ENCODE peak calls at places on chromosomes 5 and 9, in five cellular contexts. G is spleen, A is sigmoid colon, K is upper lobe of left lung, N is H1. J is an unnamed sample.

GRCh38 chr5:95262933-95263660 is 21.8 kb downstream of the MCTP1 start:
- DNase-seq in G (no peak), A (no peak), K (no peak), N (no peak), J (no peak)

GRCh38 chr5:149044453-149045117 is 18.3 kb downstream of the SH3TC2 start:
- DNase-seq in G (no peak), A (no peak), K (no peak), N (no peak), J (no peak)

GRCh38 chr5:129342796-129343195 is 117.3 kb upstream of the ADAMTS19 start:
- DNase-seq in G (no peak), A (no peak), K (no peak), N (no peak), J (no peak)

GRCh38 chr5:37900692-37901091 is 60.9 kb upstream of the GDNF start:
- DNase-seq in G (no peak), A (peak; percentile 67), K (no peak), N (no peak), J (no peak)

GRCh38 chr9:85013703-85014102 is 344.2 kb downstream of the NTRK2 start:
- DNase-seq in G (no peak), A (no peak), K (no peak), N (no peak), J (no peak)

GRCh38 chr9:31608881-31609280 is 775.6 kb upstream of the ACO1 start:
- DNase-seq in G (no peak), A (no peak), K (no peak), N (no peak), J (no peak)

GRCh38 chr5:84091400-84091799 is 293.3 kb downstream of the EDIL3 start:
- DNase-seq in G (no peak), A (no peak), K (no peak), N (no peak), J (no peak)

GRCh38 chr5:58261605-58262004 is 198.3 kb downstream of the PLK2 start:
- DNase-seq in G (no peak), A (no peak), K (no peak), N (no peak), J (no peak)

GRCh38 chr5:138489705-138490104 is 24.4 kb downstream of the EGR1 start:
- DNase-seq in G (no peak), A (no peak), K (no peak), N (no peak), J (no peak)

GRCh38 chr9:87343816-87344438 is 153.7 kb upstream of the DAPK1 start:
- DNase-seq in G (no peak), A (no peak), K (no peak), N (no peak), J (no peak)

GRCh38 chr9:36835271-36835996 is 198.6 kb downstream of the PAX5 start:
- DNase-seq in G (peak; percentile 87), A (peak; percentile 48), K (no peak), N (no peak), J (no peak)

GRCh38 chr5:143687604-143688003 is 124.4 kb upstream of the HMHB1 start:
- DNase-seq in G (no peak), A (no peak), K (no peak), N (no peak), J (no peak)

GRCh38 chr9:110476251-110476650 is 103.3 kb downstream of the SVEP1 start:
- DNase-seq in G (no peak), A (no peak), K (no peak), N (no peak), J (no peak)

GRCh38 chr5:54007822-54008777 is 302.3 kb downstream of the ARL15 start:
- DNase-seq in G (no peak), A (no peak), K (no peak), N (no peak), J (no peak)

GRCh38 chr9:36987891-36988290 is 46.2 kb downstream of the PAX5 start:
- DNase-seq in G (no peak), A (no peak), K (no peak), N (no peak), J (no peak)

GRCh38 chr9:132993511-132993939 is 15.0 kb downstream of the GFI1B start:
- DNase-seq in G (no peak), A (no peak), K (no peak), N (no peak), J (no peak)

GRCh38 chr5:168765220-168766037 is 186.3 kb upstream of the PANK3 start:
- DNase-seq in G (no peak), A (no peak), K (no peak), N (no peak), J (no peak)

GRCh38 chr9:119289740-119290139 is 79.5 kb downstream of the BRINP1 start:
- DNase-seq in G (no peak), A (no peak), K (peak; percentile 38), N (no peak), J (no peak)

GRCh38 chr9:83955985-83956287 is 24.1 kb downstream of the HNRNPK start:
- DNase-seq in G (no peak), A (no peak), K (peak; percentile 70), N (no peak), J (no peak)

GRCh38 chr9:122816163-122816867 is 12.1 kb downstream of the PDCL start:
- DNase-seq in G (peak; percentile 87), A (no peak), K (peak; percentile 44), N (no peak), J (no peak)

GRCh38 chr5:52693279-52693678 is 94.4 kb upstream of the ITGA1 start:
- DNase-seq in G (peak; percentile 75), A (peak; percentile 66), K (peak; percentile 34), N (no peak), J (no peak)

GRCh38 chr5:141513021-141513626 is 24.2 kb downstream of the PCDHGC5 start:
- DNase-seq in G (peak; percentile 86), A (no peak), K (peak; percentile 37), N (no peak), J (no peak)

GRCh38 chr9:84668204-84669007 is 1.1 kb upstream of the NTRK2 start:
- DNase-seq in G (peak; percentile 83), A (no peak), K (peak; percentile 39), N (peak; percentile 44), J (peak; percentile 64)

GRCh38 chr5:93874080-93874479 is 132.7 kb upstream of the POU5F2 start:
- DNase-seq in G (no peak), A (no peak), K (no peak), N (no peak), J (no peak)

GRCh38 chr5:140855772-140856674 is at the start of gene PCDHA10:
- DNase-seq in G (no peak), A (no peak), K (no peak), N (no peak), J (no peak)

GRCh38 chr9:135607401-135608293 is 31.7 kb downstream of the GLT6D1 start:
- DNase-seq in G (peak; percentile 65), A (peak; percentile 54), K (no peak), N (no peak), J (peak; percentile 49)

GRCh38 chr9:69548676-69549075 is 123.5 kb downstream of the APBA1 start:
- DNase-seq in G (no peak), A (no peak), K (no peak), N (no peak), J (no peak)

GRCh38 chr5:76081811-76082783 is 1.1 kb upstream of the SV2C start:
- DNase-seq in G (peak; percentile 74), A (no peak), K (no peak), N (no peak), J (no peak)

GRCh38 chr9:86827893-86828292 is 119.4 kb downstream of the GAS1 start:
- DNase-seq in G (no peak), A (no peak), K (no peak), N (no peak), J (no peak)

GRCh38 chr5:11385901-11386293 is 518.3 kb downstream of the CTNND2 start:
- DNase-seq in G (no peak), A (no peak), K (no peak), N (peak; percentile 71), J (no peak)

GRCh38 chr9:129312251-129312650 is 134.2 kb upstream of the IER5L start:
- DNase-seq in G (peak; percentile 29), A (peak; percentile 61), K (peak; percentile 7), N (no peak), J (peak; percentile 28)

GRCh38 chr5:59390074-59390659 is 503.4 kb downstream of the PDE4D start:
- DNase-seq in G (no peak), A (no peak), K (no peak), N (no peak), J (no peak)

GRCh38 chr5:115418788-115419187 is 122.3 kb upstream of the CCDC112 start:
- DNase-seq in G (no peak), A (no peak), K (peak; percentile 29), N (no peak), J (no peak)

GRCh38 chr5:125478599-125478998 is 732.2 kb upstream of the ZNF608 start:
- DNase-seq in G (no peak), A (no peak), K (peak; percentile 32), N (no peak), J (no peak)
- TF ChIP-seq POLR2A in G (no peak), A (no peak), K (no peak), N (no peak), J (no peak)

DNA sequence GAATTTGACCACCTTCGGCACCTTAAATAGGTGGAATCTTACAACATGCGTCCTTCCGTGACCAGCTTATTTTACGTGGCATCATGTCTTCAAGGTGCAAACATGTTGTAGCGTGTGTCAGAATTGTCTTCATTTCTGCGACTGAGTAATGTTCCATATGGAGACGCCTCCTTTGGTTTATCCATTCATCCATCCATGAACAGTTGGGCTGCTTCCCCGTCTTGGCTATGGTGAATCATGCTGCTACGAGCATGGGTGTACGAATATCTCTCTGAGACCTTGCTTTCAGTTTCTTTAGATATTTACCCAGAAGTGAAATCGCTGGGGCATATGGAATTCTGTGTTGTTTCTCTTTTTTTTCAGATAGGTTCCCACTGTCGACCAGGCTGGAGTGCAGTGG is 391.9 kb upstream of the IRX2 start:
- DNase-seq in G (no peak), A (no peak), K (no peak), N (no peak), J (no peak)
- TF ChIP-seq POLR2AphosphoS5 in G (no peak), A (no peak), K (no peak), N (no peak), J (no peak)

GRCh38 chr9:75333624-75334023 is 245.3 kb downstream of the OSTF1 start:
- DNase-seq in G (no peak), A (no peak), K (no peak), N (no peak), J (no peak)
- TF ChIP-seq CTCF in G (no peak), A (no peak), K (no peak), N (peak; percentile 25), J (no peak)

GRCh38 chr5:7926720-7927119 is 57.8 kb downstream of the MTRR start:
- DNase-seq in G (no peak), A (no peak), K (no peak), N (no peak), J (no peak)

GRCh38 chr5:7926296-7926695 is 57.3 kb downstream of the MTRR start:
- DNase-seq in G (no peak), A (no peak), K (no peak), N (no peak), J (no peak)

GRCh38 chr5:7927466-7928375 is 58.8 kb downstream of the MTRR start:
- DNase-seq in G (no peak), A (no peak), K (no peak), N (peak; percentile 47), J (no peak)
- TF ChIP-seq POLR2A in G (no peak), A (no peak), K (no peak), N (no peak), J (no peak)

GRCh38 chr5:175920506-175920865 is 47.6 kb downstream of the THOC3 start:
- DNase-seq in G (no peak), A (no peak), K (no peak), N (no peak), J (no peak)
- TF ChIP-seq POLR2AphosphoS5 in G (no peak), A (no peak), K (no peak), N (no peak), J (no peak)

GRCh38 chr5:62143268-62144229 is 162.5 kb upstream of the KIF2A start:
- DNase-seq in G (no peak), A (no peak), K (no peak), N (no peak), J (no peak)
- TF ChIP-seq CTCF in G (no peak), A (peak; percentile 7), K (peak; percentile 35), N (peak; percentile 48), J (no peak)

J was measured in breast epithelium.